ENCODE peak calls at places on chromosomes 13 and 19, in four cellular contexts. K, F, C and M are unnamed samples.

GRCh38 chr19:6736169-6736916 is 1.0 kb downstream of the GPR108 start:
- DNase-seq in K (peak; percentile 89), F (peak; percentile 92), C (peak; percentile 62), M (peak; percentile 78)

GRCh38 chr13:90511903-90512302 is 835.6 kb upstream of the MIR17HG start:
- DNase-seq in K (no peak), F (no peak), C (no peak), M (no peak)

GRCh38 chr13:98272549-98272948 is 95.5 kb upstream of the RNF113B start:
- DNase-seq in K (no peak), F (no peak), C (no peak), M (no peak)

GRCh38 chr19:50658438-50659317 is 9.4 kb downstream of the C19orf81 start:
- DNase-seq in K (peak; percentile 65), F (peak; percentile 30), C (peak; percentile 70), M (peak; percentile 71)

GRCh38 chr13:61880576-61881283 is 465.1 kb upstream of the PCDH20 start:
- DNase-seq in K (no peak), F (no peak), C (no peak), M (peak; percentile 49)

GRCh38 chr19:32773126-32773525 is 53.6 kb downstream of the TDRD12 start:
- DNase-seq in K (no peak), F (no peak), C (no peak), M (no peak)

GRCh38 chr13:100675660-100676129 is 1.1 kb upstream of the TMTC4 start:
- DNase-seq in K (no peak), F (no peak), C (peak; percentile 19), M (no peak)

GRCh38 chr19:1948676-1949075 is 7.7 kb downstream of the CSNK1G2 start:
- DNase-seq in K (no peak), F (no peak), C (no peak), M (no peak)

GRCh38 chr13:76816394-76816793 is 69.8 kb downstream of the KCTD12 start:
- DNase-seq in K (no peak), F (no peak), C (no peak), M (no peak)

GRCh38 chr13:21478881-21479808 is 20.0 kb upstream of the ZDHHC20 start:
- DNase-seq in K (no peak), F (peak; percentile 84), C (peak; percentile 23), M (peak; percentile 63)

GRCh38 chr19:36110487-36111199 is at the start of gene OVOL3:
- DNase-seq in K (no peak), F (no peak), C (no peak), M (no peak)

GRCh38 chr19:31233288-31233687 is 115.9 kb downstream of the TSHZ3 start:
- DNase-seq in K (no peak), F (peak; percentile 33), C (no peak), M (no peak)

GRCh38 chr19:14368011-14368513 is 13.2 kb upstream of the ADGRE5 start:
- DNase-seq in K (no peak), F (peak; percentile 17), C (no peak), M (no peak)

GRCh38 chr19:28234637-28235036 is 978.3 kb downstream of the UQCRFS1 start:
- DNase-seq in K (no peak), F (no peak), C (no peak), M (peak; percentile 84)

GRCh38 chr13:102571075-102571474 is 25.7 kb upstream of the TPP2 start:
- DNase-seq in K (no peak), F (no peak), C (no peak), M (no peak)

GRCh38 chr19:4910594-4911273 is 1.4 kb downstream of the UHRF1 start:
- DNase-seq in K (peak; percentile 57), F (peak; percentile 31), C (no peak), M (peak; percentile 6)

GRCh38 chr13:48849515-48849914 is 126.2 kb upstream of the FNDC3A start:
- DNase-seq in K (no peak), F (no peak), C (no peak), M (no peak)

GRCh38 chr13:101514695-101515275 is 62.3 kb downstream of the ITGBL1 start:
- DNase-seq in K (no peak), F (peak; percentile 82), C (no peak), M (peak; percentile 63)

GRCh38 chr13:46278474-46278873 is 66.7 kb downstream of the LRRC63 start:
- DNase-seq in K (no peak), F (no peak), C (no peak), M (no peak)

GRCh38 chr19:38830039-38830733 is 1.4 kb downstream of the ECH1 start:
- DNase-seq in K (no peak), F (peak; percentile 66), C (no peak), M (no peak)

GRCh38 chr13:99269627-99270252 is 11.6 kb upstream of the GPR18 start:
- DNase-seq in K (no peak), F (peak; percentile 80), C (no peak), M (peak; percentile 43)

GRCh38 chr13:100363351-100363750 is 225.2 kb downstream of the GGACT start:
- DNase-seq in K (no peak), F (peak; percentile 53), C (no peak), M (peak; percentile 40)

GRCh38 chr13:38582133-38582532 is 104.7 kb upstream of the FREM2 start:
- DNase-seq in K (no peak), F (peak; percentile 46), C (no peak), M (peak; percentile 44)

GRCh38 chr13:50081106-50081898 is 66.1 kb downstream of the KCNRG start:
- DNase-seq in K (peak; percentile 81), F (no peak), C (peak; percentile 52), M (peak; percentile 63)

GRCh38 chr19:13727798-13728197 is 36.5 kb upstream of the MRI1 start:
- DNase-seq in K (no peak), F (no peak), C (no peak), M (no peak)

GRCh38 chr13:32581177-32581786 is 5.0 kb upstream of the PDS5B start:
- DNase-seq in K (no peak), F (peak; percentile 40), C (no peak), M (peak; percentile 16)

GRCh38 chr19:51417107-51417806 is at the start of gene SIGLEC10:
- DNase-seq in K (peak; percentile 79), F (no peak), C (no peak), M (no peak)

GRCh38 chr13:36431204-36432105 is 840 bp upstream of the CCNA1 start:
- DNase-seq in K (peak; percentile 46), F (no peak), C (peak; percentile 16), M (no peak)

GRCh38 chr19:31445406-31445805 is 96.2 kb upstream of the TSHZ3 start:
- DNase-seq in K (no peak), F (no peak), C (no peak), M (no peak)

GRCh38 chr19:33442706-33443105 is 69.2 kb downstream of the CEBPG start:
- DNase-seq in K (no peak), F (no peak), C (no peak), M (no peak)

GRCh38 chr19:8655340-8655709 is 24.9 kb downstream of the NFILZ start:
- DNase-seq in K (no peak), F (no peak), C (peak; percentile 36), M (no peak)

GRCh38 chr13:77674802-77675201 is 22.7 kb upstream of the SLAIN1 start:
- DNase-seq in K (no peak), F (no peak), C (no peak), M (no peak)

GRCh38 chr13:54536112-54536511 is 1507.5 kb downstream of the OLFM4 start:
- DNase-seq in K (no peak), F (no peak), C (no peak), M (no peak)

GRCh38 chr13:46296920-46297319 is 85.2 kb downstream of the LRRC63 start:
- DNase-seq in K (no peak), F (peak; percentile 87), C (no peak), M (no peak)

GRCh38 chr19:42132030-42132628 is at the start of gene POU2F2:
- DNase-seq in K (peak; percentile 92), F (no peak), C (peak; percentile 90), M (no peak)

GRCh38 chr19:12953456-12954149 is 3.4 kb downstream of the GADD45GIP1 start:
- DNase-seq in K (no peak), F (no peak), C (no peak), M (no peak)

GRCh38 chr13:99484405-99484981 is 16.8 kb upstream of the TM9SF2 start:
- DNase-seq in K (no peak), F (peak; percentile 99), C (no peak), M (no peak)